ENCODE peak calls at places on chromosomes 6 and 20, in five cellular contexts. L is body of pancreas; O is colonic mucosa; A is CD4-positive, alpha-beta memory T cell; P is aorta. S is an unnamed sample. For H3K36me3, the result is how much of the 10 kb centered on the place peaks cover.

GRCh38 chr6:143058987-143059386 is 1.7 kb upstream of the AIG1 start:
- DNase-seq in A (no peak), P (no peak), O (no peak), L (no peak), S (no peak)

GRCh38 chr6:53566755-53567154 is 21.9 kb upstream of the GCLC start:
- DNase-seq in A (no peak), L (no peak), O (no peak), P (no peak), S (no peak)

GRCh38 chr20:35013421-35014411 is 58.0 kb downstream of the MYH7B start:
- DNase-seq in A (no peak), P (peak), O (no peak), L (peak), S (no peak)

GRCh38 chr6:36865835-36866234 is 8.8 kb downstream of the PPIL1 start:
- DNase-seq in L (no peak), A (no peak), P (no peak), O (no peak), S (no peak)

GRCh38 chr6:144006731-144007454 is 1.2 kb downstream of the PLAGL1 start:
- DNase-seq in O (peak), L (peak), P (no peak), A (no peak), S (no peak)

GRCh38 chr6:169240591-169241390 is 12.9 kb downstream of the THBS2 start:
- DNase-seq in A (no peak), P (peak), L (no peak), O (no peak), S (no peak)

GRCh38 chr6:136656121-136656520 is 105.9 kb upstream of the MAP7 start:
- DNase-seq in L (no peak), P (no peak), O (no peak), A (no peak), S (no peak)

GRCh38 chr20:31962741-31963140 is 5.2 kb upstream of the XKR7 start:
- DNase-seq in L (no peak), A (no peak), P (no peak), O (no peak), S (no peak)

GRCh38 chr20:9079038-9079731 is 10.3 kb downstream of the PLCB4 start:
- DNase-seq in P (no peak), A (no peak), O (no peak), L (peak), S (no peak)

GRCh38 chr6:23180504-23181293 is 611.3 kb downstream of the HDGFL1 start:
- DNase-seq in O (peak), L (peak), A (no peak), P (no peak), S (no peak)

DNA sequence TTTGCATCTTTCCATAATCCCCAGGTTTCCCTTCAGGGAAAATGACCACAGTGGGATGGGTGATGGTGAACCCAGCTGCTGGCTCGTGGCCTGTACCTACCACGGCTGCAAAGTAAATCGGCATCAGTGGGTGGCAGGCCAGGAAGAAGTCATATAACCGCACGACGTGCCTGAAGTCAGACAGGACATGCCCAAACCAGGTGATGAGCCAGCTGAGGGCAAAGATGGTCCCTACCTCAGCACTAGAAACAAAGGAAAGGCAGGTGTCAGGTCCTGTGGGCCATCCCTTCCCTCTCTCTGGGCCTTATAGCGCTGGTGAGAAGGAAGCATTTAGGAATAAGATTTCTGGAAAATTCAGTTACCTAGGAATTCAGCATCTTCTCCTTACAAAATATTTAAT is 22.2 kb downstream of the TBC1D20 start:
- DNase-seq in L (no peak), O (no peak), A (no peak), P (no peak), S (no peak)
- H3K36me3 ChIP-seq in L (under half), O (under half), A (under half), P (under half), S (under half)

GRCh38 chr20:63733117-63733516 is 3.3 kb upstream of the LIME1 start:
- DNase-seq in P (no peak), A (no peak), L (no peak), O (no peak), S (no peak)

GRCh38 chr20:63734111-63734945 is 2.1 kb upstream of the LIME1 start:
- DNase-seq in P (no peak), L (no peak), O (no peak), A (no peak), S (no peak)

GRCh38 chr20:63733579-63734081 is 2.8 kb upstream of the LIME1 start:
- DNase-seq in A (no peak), L (no peak), P (no peak), O (no peak), S (no peak)

GRCh38 chr20:63732118-63733095 is 4.1 kb upstream of the LIME1 start:
- DNase-seq in A (no peak), P (no peak), O (no peak), L (no peak), S (no peak)

DNA sequence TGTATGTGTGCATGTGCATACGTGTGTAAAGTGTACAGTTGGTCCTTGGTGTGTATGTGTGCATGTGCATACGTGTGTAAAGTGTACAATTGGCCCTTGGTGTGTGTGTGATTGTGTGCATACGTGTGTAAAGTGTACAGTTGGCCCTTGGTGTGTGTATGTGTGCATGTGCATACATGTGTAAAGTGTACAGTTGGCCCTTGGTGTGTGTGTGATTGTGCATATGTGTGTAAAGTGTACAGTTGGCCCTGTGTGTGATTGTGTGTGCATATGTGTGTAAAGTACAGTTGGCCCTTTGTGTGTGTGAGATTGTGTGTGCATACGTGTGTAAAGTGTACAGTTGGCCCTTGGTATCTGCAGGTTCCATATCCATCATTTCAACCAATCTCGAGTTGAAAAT is 5.1 kb upstream of the LIME1 start:
- DNase-seq in L (no peak), O (no peak), P (no peak), A (no peak), S (no peak)
- H3K36me3 ChIP-seq in L (under half), O (under half), P (under half), A (under half), S (under half)

GRCh38 chr6:31651602-31652191 is 764 bp downstream of the BAG6 start:
- DNase-seq in A (no peak), P (no peak), O (peak), L (peak), S (no peak)

GRCh38 chr6:31657406-31658157 is 1.9 kb downstream of the APOM start:
- DNase-seq in L (no peak), P (no peak), A (peak), O (no peak), S (no peak)

GRCh38 chr6:31655349-31656237 is at the start of gene APOM:
- DNase-seq in A (no peak), P (no peak), O (peak), L (no peak), S (no peak)

GRCh38 chr6:31654574-31655348 is 933 bp upstream of the APOM start:
- DNase-seq in L (no peak), A (no peak), O (no peak), P (no peak), S (no peak)

GRCh38 chr6:31652925-31653724 is 664 bp upstream of the BAG6 start:
- DNase-seq in O (peak), A (peak), L (peak), P (peak), S (peak)
- H3K36me3 ChIP-seq in O (under half), A (under half), L (under half), P (under half), S (under half)

GRCh38 chr20:63878855-63879254 is 13.8 kb downstream of the TPD52L2 start:
- DNase-seq in A (peak), O (no peak), P (no peak), L (no peak), S (no peak)
- H3K36me3 ChIP-seq in A (under half), O (under half), P (under half), L (under half), S (under half)

GRCh38 chr20:36193937-36194712 is 39.6 kb downstream of the EPB41L1 start:
- DNase-seq in O (no peak), P (no peak), L (no peak), A (no peak), S (no peak)
- H3K36me3 ChIP-seq in O (under half), P (under half), L (under half), A (under half), S (under half)

DNA sequence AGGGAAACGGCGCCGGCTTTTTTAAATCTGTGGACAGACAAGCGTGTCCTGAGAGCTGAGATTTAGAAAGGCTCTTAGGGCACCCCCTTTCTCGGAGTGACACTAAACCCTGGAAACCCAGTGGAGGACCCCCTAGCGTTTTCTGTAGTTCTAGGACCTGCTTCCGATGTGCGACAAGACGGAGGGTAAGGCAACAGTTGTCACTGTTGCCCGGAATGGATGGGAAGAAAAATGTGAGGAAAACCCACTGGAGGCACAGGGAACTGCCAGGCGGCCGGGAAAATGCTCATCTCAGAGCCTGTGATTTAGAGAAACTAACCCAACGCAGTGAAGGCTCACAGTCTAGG is 551 bp upstream of the ATP5F1E start:
- DNase-seq in O (no peak), L (peak), P (no peak), A (no peak), S (no peak)
- H3K36me3 ChIP-seq in O (under half), L (under half), P (under half), A (half or more), S (under half)

GRCh38 chr6:63391203-63391970 is 71.6 kb upstream of the LGSN start:
- DNase-seq in O (peak), A (no peak), L (no peak), P (no peak), S (no peak)
- H3K36me3 ChIP-seq in O (under half), A (under half), L (under half), P (under half), S (under half)

DNA sequence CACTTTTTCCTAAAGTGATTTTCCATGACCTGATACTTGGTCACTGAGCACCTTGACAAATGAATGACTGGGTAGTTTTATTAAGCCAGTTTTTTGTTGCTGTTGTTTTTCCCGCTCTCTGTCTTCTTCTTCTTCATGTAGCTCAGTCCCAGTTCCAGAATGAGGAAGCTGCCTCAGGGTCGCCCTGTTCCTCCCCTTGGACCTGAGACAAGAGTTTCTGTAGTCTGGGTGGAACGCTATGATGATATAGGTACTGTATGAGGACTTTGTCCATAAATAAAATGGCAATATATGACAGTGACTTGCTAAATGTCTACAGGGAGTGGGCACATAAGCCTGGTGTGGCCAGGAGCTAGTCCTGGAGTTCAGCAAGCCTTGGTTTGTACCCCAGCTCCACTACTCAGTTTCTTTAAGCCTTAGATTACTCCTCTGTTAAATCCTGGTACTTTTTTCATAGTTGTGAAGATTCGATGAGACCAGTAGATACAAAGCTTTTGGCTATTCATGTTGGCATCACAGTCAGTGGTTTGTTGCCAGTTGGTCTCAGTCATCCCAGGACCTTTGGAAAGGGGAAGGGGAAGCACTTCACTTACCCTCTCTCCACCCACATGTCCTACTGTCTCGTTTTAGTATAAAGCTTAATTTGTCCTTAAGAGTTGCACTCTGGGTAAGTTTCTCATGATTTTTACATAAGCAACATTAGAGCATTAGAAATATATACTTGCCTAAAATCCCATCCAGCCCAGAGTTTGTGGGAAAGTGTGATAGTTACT is 11.1 kb upstream of the ADIG start:
- DNase-seq in P (no peak), L (no peak), A (no peak), O (no peak), S (no peak)
- H3K36me3 ChIP-seq in P (under half), L (under half), A (half or more), O (under half), S (half or more)

GRCh38 chr20:62885046-62885445 is 23.4 kb upstream of the TCFL5 start:
- DNase-seq in L (no peak), P (no peak), A (no peak), O (no peak), S (no peak)
- H3K36me3 ChIP-seq in L (under half), P (under half), A (under half), O (under half), S (under half)

GRCh38 chr20:3371757-3372156 is 35.7 kb downstream of the DNAAF9 start:
- DNase-seq in O (no peak), A (no peak), P (no peak), L (no peak), S (no peak)
- H3K36me3 ChIP-seq in O (under half), A (under half), P (under half), L (under half), S (under half)

S was measured in CD8-positive, alpha-beta memory T cell.